ENCODE peak calls at places on chromosomes 7 and 10, in seven cellular contexts. M is fibroblast of lung, O is HCT116, H is neural progenitor cell, Z is H1, R is OCI-LY7, E is mammary epithelial cell. L is an unnamed sample.

GRCh38 chr7:43942997-43943701 is 16.9 kb downstream of the UBE2D4 start:
- DNase-seq in M (no peak), O (no peak), H (peak; percentile 11), Z (no peak), R (no peak), E (peak; percentile 7), L (no peak)

GRCh38 chr7:148819697-148820332 is 64.3 kb downstream of the EZH2 start:
- DNase-seq in M (peak; percentile 62), O (no peak), H (no peak), Z (no peak), R (no peak), E (peak; percentile 14), L (peak; percentile 49)

GRCh38 chr7:28408105-28408973 is 4.0 kb upstream of the CREB5 start:
- DNase-seq in M (no peak), O (no peak), H (peak; percentile 47), Z (no peak), R (no peak), E (no peak), L (no peak)

GRCh38 chr10:87095241-87095945 is 387 bp downstream of the SHLD2 start:
- DNase-seq in M (peak; percentile 89), O (peak; percentile 35), H (peak; percentile 87), Z (no peak), R (peak; percentile 75), E (peak; percentile 86), L (peak; percentile 81)

GRCh38 chr7:116776610-116777289 is 85.6 kb upstream of the CAPZA2 start:
- DNase-seq in M (peak; percentile 95), O (peak; percentile 97), H (no peak), Z (no peak), R (no peak), E (peak; percentile 96), L (peak; percentile 94)

GRCh38 chr7:90383879-90384278 is 19.4 kb upstream of the CLDN12 start:
- DNase-seq in M (peak; percentile 73), O (no peak), H (no peak), Z (no peak), R (no peak), E (peak; percentile 43), L (peak; percentile 61)

GRCh38 chr10:124323806-124324205 is 94.9 kb downstream of the OAT start:
- DNase-seq in M (no peak), O (no peak), H (no peak), Z (no peak), R (no peak), E (no peak), L (no peak)

GRCh38 chr10:20147679-20148078 is 331.4 kb downstream of the PLXDC2 start:
- DNase-seq in M (no peak), O (no peak), H (peak; percentile 76), Z (no peak), R (no peak), E (peak; percentile 4), L (no peak)

GRCh38 chr7:53191296-53191695 is 155.9 kb downstream of the POM121L12 start:
- DNase-seq in M (no peak), O (no peak), H (no peak), Z (no peak), R (no peak), E (no peak), L (no peak)

GRCh38 chr7:46672861-46673260 is 751.8 kb upstream of the IGFBP3 start:
- DNase-seq in M (no peak), O (no peak), H (no peak), Z (no peak), R (no peak), E (no peak), L (no peak)

GRCh38 chr10:119493155-119493554 is 49.4 kb downstream of the RGS10 start:
- DNase-seq in M (no peak), O (no peak), H (no peak), Z (no peak), R (no peak), E (no peak), L (no peak)

GRCh38 chr10:112115781-112116385 is 67.7 kb downstream of the GPAM start:
- DNase-seq in M (no peak), O (peak; percentile 42), H (peak; percentile 60), Z (peak; percentile 19), R (peak; percentile 53), E (peak; percentile 7), L (no peak)

GRCh38 chr10:30691601-30692015 is 62.1 kb upstream of the LYZL2 start:
- DNase-seq in M (peak; percentile 92), O (no peak), H (no peak), Z (no peak), R (no peak), E (no peak), L (peak; percentile 93)

GRCh38 chr10:95831076-95831475 is 75.1 kb downstream of the ENTPD1 start:
- DNase-seq in M (no peak), O (no peak), H (no peak), Z (no peak), R (no peak), E (no peak), L (no peak)
- H3K4me1 ChIP-seq in M (no peaks in the 10 kb centered on the region), O (no peaks in the 10 kb centered on the region), H (no peaks in the 10 kb centered on the region), Z (no peaks in the 10 kb centered on the region), R (peaks cover 10% of the 10 kb centered on the region), E (no peaks in the 10 kb centered on the region), L (no peaks in the 10 kb centered on the region)

DNA sequence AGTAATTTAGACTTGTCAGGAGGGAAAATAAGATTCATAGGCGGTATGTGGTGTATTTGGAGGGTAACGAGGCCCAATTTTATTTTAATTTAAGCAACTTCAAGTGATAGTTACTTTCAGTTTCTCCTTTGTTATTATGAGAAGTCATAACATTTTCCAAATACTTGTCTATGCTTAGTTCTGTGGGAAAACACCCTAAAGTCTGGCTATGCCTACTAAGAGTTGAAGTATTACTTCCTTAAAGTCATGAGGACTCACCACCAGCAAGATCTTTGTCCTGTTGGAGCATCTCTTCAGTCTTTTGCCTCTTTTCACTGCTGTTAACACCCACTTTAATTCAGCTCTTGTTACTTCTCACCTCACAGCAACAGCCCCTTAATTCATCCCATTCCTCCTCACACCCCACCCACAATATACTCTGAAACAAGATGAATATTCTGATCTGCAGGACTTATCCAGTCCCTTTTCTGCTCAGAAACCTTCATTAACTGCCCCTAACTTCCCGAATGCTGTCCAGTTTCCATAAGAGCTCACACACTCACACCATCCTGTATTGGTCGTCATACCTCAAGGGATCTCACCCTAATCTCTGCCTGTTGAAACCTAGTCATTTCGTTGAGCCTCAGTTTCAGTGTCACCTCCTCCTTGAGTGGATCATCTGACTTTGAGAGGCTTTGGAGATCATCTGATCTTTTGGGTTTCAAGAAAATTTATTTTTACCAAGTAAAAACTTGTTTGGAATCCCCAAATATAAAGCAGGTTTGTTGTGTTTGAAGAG is 61.3 kb downstream of the DNAH11 start:
- DNase-seq in M (no peak), O (no peak), H (no peak), Z (no peak), R (no peak), E (no peak), L (no peak)
- H3K4me2 ChIP-seq in M (no peak overlapping the region), O (no peak overlapping the region), H (no peak overlapping the region), Z (no peak overlapping the region), R (no peak overlapping the region), E (no peak overlapping the region), L (no peak overlapping the region)

GRCh38 chr10:109417803-109418202 is 505.5 kb downstream of the XPNPEP1 start:
- DNase-seq in M (no peak), O (no peak), H (no peak), Z (no peak), R (no peak), E (no peak), L (no peak)
- H3K4me3 ChIP-seq in M (no peak overlapping the region), O (no peak overlapping the region), H (no peak overlapping the region), Z (no peak overlapping the region), R (no peak overlapping the region), E (no peak overlapping the region), L (no peak overlapping the region)

GRCh38 chr10:132516771-132517725 is 20.5 kb upstream of the INPP5A start:
- DNase-seq in M (peak; percentile 96), O (no peak), H (peak; percentile 55), Z (peak; percentile 47), R (no peak), E (peak; percentile 61), L (peak; percentile 93)

GRCh38 chr10:132519382-132520146 is 18.0 kb upstream of the INPP5A start:
- DNase-seq in M (no peak), O (no peak), H (no peak), Z (no peak), R (no peak), E (no peak), L (no peak)

GRCh38 chr10:132520147-132520811 is 17.3 kb upstream of the INPP5A start:
- DNase-seq in M (peak; percentile 75), O (no peak), H (no peak), Z (no peak), R (no peak), E (no peak), L (peak; percentile 73)

GRCh38 chr10:132517951-132518521 is 19.6 kb upstream of the INPP5A start:
- DNase-seq in M (no peak), O (no peak), H (peak; percentile 47), Z (no peak), R (no peak), E (no peak), L (no peak)

DNA sequence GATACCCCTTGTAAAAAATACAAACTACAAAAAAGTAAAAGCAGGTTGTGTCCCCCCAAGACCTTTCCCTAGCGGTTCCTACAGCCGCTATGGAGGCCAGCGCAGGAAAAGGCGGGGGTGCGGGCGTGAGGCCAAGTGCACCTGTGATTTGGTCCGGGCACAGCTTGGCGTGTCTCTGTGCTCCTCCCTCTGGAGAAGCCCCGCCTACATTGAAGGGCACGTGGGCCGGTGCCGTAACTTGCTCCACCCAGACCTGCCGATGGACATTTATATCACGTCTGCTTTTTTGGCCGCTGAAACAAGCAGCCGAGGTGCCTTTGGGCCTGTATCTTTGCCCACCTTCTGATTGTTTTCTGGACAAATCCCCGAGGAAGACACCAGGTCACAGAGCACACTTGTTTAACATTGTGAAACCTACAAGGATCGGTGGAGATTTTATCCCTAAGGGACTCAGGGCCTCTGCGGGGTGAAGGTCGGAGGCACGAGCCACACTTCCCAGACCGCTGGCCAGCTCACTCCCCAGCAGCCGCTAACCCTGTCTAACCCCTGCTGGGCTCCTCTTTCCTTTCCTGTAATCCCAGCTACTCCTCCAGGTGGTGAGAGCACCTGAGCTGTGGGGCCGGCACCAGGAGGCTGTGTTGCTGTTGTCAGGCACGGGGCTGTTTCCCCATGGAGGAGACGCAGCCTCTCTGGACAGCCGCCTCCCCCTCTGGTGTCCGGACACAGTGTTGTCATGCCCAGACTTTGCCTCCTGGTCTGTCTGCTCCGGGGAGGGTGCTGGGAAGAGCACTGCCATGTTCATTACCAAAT is 18.8 kb upstream of the INPP5A start:
- DNase-seq in M (no peak), O (peak; percentile 51), H (peak; percentile 59), Z (no peak), R (no peak), E (no peak), L (no peak)
- H3K4me1 ChIP-seq in M (peaks cover 49% of the 10 kb centered on the region), O (peaks cover 41% of the 10 kb centered on the region), H (peaks cover 28% of the 10 kb centered on the region), Z (peaks cover 30% of the 10 kb centered on the region), R (peaks cover 3% of the 10 kb centered on the region), E (peaks cover 17% of the 10 kb centered on the region), L (peaks cover 50% of the 10 kb centered on the region)

DNA sequence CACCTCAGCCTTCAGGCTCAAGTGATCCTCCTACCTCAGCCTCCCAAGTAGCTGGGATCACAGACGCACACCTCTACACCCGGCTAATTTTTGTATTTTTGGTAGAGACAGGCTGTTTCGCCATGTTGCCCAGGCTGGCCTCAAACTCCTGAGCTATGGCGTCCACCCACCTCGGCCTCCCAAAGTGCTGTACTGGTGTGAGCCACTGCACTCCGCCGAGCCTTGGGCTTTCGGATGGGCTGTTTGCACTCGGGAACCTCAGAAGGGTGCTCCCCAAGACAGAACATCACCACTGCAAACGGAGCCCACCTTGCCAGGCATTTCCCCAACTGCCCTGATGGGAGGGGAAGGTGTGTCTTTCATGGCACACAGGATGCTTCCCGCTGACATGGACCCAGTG is 27.3 kb downstream of the TMEM120A start:
- DNase-seq in M (no peak), O (no peak), H (no peak), Z (no peak), R (no peak), E (no peak), L (no peak)
- H3K4me2 ChIP-seq in M (no peak overlapping the region), O (no peak overlapping the region), H (peak overlapping the region; percentile 16), Z (no peak overlapping the region), R (no peak overlapping the region), E (no peak overlapping the region), L (no peak overlapping the region)